ENCODE peak calls at places on chromosomes 13 and 19, in six cellular contexts. One of them, this sample, is unnamed.

GRCh38 chr19:40539070-40539469 is 37.6 kb upstream of the SHKBP1 start:
- DNase-seq in uterus: no peak
- DNase-seq in tibial nerve: no peak
- DNase-seq in stomach: no peak
- DNase-seq in upper lobe of left lung: no peak
- DNase-seq in testis: no peak
- DNase-seq in this sample: no peak

GRCh38 chr13:48316826-48317510 is 13.4 kb downstream of the RB1 start:
- DNase-seq in uterus: no peak
- DNase-seq in tibial nerve: no peak
- DNase-seq in stomach: no peak
- DNase-seq in upper lobe of left lung: no peak
- DNase-seq in testis: no peak
- DNase-seq in this sample: no peak

GRCh38 chr13:77168232-77168631 is 141.3 kb upstream of the FBXL3 start:
- DNase-seq in uterus: no peak
- DNase-seq in tibial nerve: no peak
- DNase-seq in stomach: no peak
- DNase-seq in upper lobe of left lung: no peak
- DNase-seq in testis: no peak
- DNase-seq in this sample: no peak

GRCh38 chr19:2043864-2044708 is 7.0 kb downstream of the MKNK2 start:
- DNase-seq in uterus: peak; percentile 21
- DNase-seq in tibial nerve: no peak
- DNase-seq in stomach: no peak
- DNase-seq in upper lobe of left lung: peak; percentile 27
- DNase-seq in testis: no peak
- DNase-seq in this sample: no peak

GRCh38 chr19:3855321-3855720 is 13.5 kb downstream of the ZFR2 start:
- DNase-seq in uterus: no peak
- DNase-seq in tibial nerve: no peak
- DNase-seq in stomach: peak; percentile 49
- DNase-seq in upper lobe of left lung: no peak
- DNase-seq in testis: no peak
- DNase-seq in this sample: no peak

GRCh38 chr13:27446986-27447583 is 3.3 kb downstream of the MTIF3 start:
- DNase-seq in uterus: no peak
- DNase-seq in tibial nerve: no peak
- DNase-seq in stomach: no peak
- DNase-seq in upper lobe of left lung: no peak
- DNase-seq in testis: no peak
- DNase-seq in this sample: no peak

GRCh38 chr13:97328222-97328790 is 105.7 kb upstream of the RAP2A start:
- DNase-seq in uterus: no peak
- DNase-seq in tibial nerve: peak; percentile 36
- DNase-seq in stomach: no peak
- DNase-seq in upper lobe of left lung: no peak
- DNase-seq in testis: peak; percentile 41
- DNase-seq in this sample: no peak

GRCh38 chr13:112376050-112376681 is at the start of gene SPACA7:
- DNase-seq in uterus: no peak
- DNase-seq in tibial nerve: no peak
- DNase-seq in stomach: no peak
- DNase-seq in upper lobe of left lung: no peak
- DNase-seq in testis: no peak
- DNase-seq in this sample: no peak

DNA sequence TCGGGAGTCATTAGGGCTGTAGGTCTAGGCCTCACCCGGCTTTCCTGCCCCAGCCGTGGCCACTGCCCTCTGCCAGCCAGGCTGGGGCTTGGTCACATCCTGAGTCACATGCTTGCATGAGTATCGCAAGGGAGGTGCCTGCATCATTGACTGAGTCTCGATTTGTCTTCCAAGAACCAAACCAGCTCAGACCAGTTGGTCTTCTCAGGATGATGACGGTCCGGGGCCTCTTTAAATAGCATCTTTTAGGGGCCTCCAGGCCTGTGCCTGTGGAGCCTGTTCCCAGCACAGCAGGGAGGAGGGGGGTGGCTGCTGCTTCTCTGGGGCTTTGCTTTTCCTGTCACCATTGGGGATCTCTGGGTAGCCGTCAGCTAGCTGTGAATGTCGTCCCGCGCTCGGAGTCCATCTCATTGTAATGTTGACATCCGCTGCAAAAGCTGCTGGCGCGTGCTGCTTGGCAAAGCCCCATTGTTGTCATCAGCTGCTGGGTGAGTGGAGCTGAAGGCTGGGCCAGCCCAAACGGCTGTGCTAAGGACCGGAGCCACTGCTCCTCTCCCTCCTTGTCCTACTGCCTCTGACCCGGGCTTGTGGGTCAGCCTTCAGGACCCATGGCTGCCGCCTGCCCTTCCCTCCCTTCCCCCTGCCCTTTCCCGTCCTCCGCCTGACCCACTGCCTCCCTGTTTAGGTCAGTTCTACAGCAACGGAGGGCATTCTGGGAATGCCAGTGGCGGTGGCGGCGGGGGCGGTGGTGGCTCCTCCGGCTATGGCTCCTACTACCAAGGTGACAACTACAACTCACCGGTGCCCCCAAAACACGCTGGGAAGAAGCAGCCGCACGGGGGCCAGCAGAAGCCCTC is 14.3 kb upstream of the QTRT1 start:
- DNase-seq in uterus: no peak
- DNase-seq in tibial nerve: no peak
- DNase-seq in stomach: no peak
- DNase-seq in upper lobe of left lung: no peak
- DNase-seq in testis: peak; percentile 54
- DNase-seq in this sample: no peak
- TF ChIP-seq POLR2A in uterus: no peak
- TF ChIP-seq POLR2A in tibial nerve: no peak
- TF ChIP-seq POLR2A in stomach: no peak
- TF ChIP-seq POLR2A in upper lobe of left lung: no peak
- TF ChIP-seq POLR2A in testis: no peak
- TF ChIP-seq POLR2A in this sample: no peak

GRCh38 chr19:55112781-55113569 is 4.5 kb downstream of the PPP1R12C start:
- DNase-seq in uterus: peak; percentile 42
- DNase-seq in tibial nerve: no peak
- DNase-seq in stomach: no peak
- DNase-seq in upper lobe of left lung: peak; percentile 42
- DNase-seq in testis: no peak
- DNase-seq in this sample: no peak
- TF ChIP-seq CTCF in uterus: no peak
- TF ChIP-seq CTCF in tibial nerve: no peak
- TF ChIP-seq CTCF in stomach: no peak
- TF ChIP-seq CTCF in upper lobe of left lung: no peak
- TF ChIP-seq CTCF in testis: no peak
- TF ChIP-seq CTCF in this sample: no peak

DNA sequence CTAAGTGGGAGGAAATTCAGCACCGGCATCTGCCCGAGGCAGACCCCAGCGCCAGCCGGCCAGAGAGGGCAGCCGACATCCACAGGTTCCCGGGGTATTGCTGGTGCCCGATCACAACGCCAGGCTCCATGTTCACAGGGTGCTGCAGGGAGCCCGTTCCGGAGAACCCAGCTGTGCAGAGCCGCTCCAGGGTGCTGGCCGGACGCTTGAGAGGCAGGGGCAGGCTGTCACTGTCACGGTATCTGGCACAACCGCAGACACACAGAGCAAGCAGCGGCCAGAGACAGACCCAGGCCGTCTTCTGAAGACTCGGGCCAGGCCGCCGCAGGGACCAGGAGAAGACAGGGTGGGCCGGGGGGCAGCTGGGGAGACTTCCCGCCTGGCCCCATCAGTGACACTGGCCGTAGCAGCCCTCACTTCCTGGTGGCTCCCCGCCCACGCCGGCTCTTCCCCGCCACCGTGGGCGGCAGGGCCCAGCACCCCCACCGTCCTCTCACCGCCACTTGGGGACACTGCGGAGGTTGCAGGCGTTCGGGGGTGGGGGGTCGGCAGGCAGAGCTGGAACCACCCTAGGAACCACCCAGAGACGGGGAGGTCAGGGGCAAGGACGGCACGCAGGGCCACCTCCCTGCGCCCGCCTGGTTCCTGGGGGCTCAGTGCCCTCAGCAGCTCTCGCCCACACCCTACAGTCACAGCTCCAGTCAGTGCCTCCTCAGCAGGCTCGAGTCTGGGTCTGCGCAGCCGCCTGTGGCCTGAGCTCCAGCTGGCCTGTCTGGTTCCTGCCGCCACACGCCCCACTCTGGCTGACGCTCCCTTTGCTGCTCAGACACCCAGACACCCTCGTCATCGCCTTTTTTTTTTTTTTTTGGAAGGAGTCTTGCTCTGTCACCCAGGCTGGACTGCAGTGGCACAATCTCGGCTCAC is 3.8 kb downstream of the RNF126 start:
- DNase-seq in uterus: no peak
- DNase-seq in tibial nerve: no peak
- DNase-seq in stomach: peak; percentile 39
- DNase-seq in upper lobe of left lung: no peak
- DNase-seq in testis: peak; percentile 58
- DNase-seq in this sample: no peak
- H3K4me3 ChIP-seq in uterus: no peak overlapping the region
- H3K4me3 ChIP-seq in tibial nerve: no peak overlapping the region
- H3K4me3 ChIP-seq in stomach: no peak overlapping the region
- H3K4me3 ChIP-seq in upper lobe of left lung: no peak overlapping the region
- H3K4me3 ChIP-seq in testis: no peak overlapping the region
- H3K4me3 ChIP-seq in this sample: no peak overlapping the region

GRCh38 chr19:14516746-14517438 is 1.3 kb downstream of the DNAJB1 start:
- DNase-seq in uterus: no peak
- DNase-seq in tibial nerve: no peak
- DNase-seq in stomach: no peak
- DNase-seq in upper lobe of left lung: no peak
- DNase-seq in testis: no peak
- DNase-seq in this sample: no peak

GRCh38 chr19:14515501-14516047 is 2.6 kb downstream of the DNAJB1 start:
- DNase-seq in uterus: no peak
- DNase-seq in tibial nerve: no peak
- DNase-seq in stomach: no peak
- DNase-seq in upper lobe of left lung: no peak
- DNase-seq in testis: no peak
- DNase-seq in this sample: no peak

GRCh38 chr19:14514215-14514871 is 3.9 kb downstream of the DNAJB1 start:
- DNase-seq in uterus: no peak
- DNase-seq in tibial nerve: no peak
- DNase-seq in stomach: no peak
- DNase-seq in upper lobe of left lung: no peak
- DNase-seq in testis: no peak
- DNase-seq in this sample: no peak

GRCh38 chr19:14517446-14517839 is 754 bp downstream of the DNAJB1 start:
- DNase-seq in uterus: no peak
- DNase-seq in tibial nerve: no peak
- DNase-seq in stomach: no peak
- DNase-seq in upper lobe of left lung: no peak
- DNase-seq in testis: no peak
- DNase-seq in this sample: no peak

GRCh38 chr19:14516048-14516534 is 2.1 kb downstream of the DNAJB1 start:
- DNase-seq in uterus: no peak
- DNase-seq in tibial nerve: no peak
- DNase-seq in stomach: no peak
- DNase-seq in upper lobe of left lung: peak; percentile 57
- DNase-seq in testis: no peak
- DNase-seq in this sample: no peak
- TF ChIP-seq POLR2A in uterus: no peak
- TF ChIP-seq POLR2A in tibial nerve: no peak
- TF ChIP-seq POLR2A in stomach: no peak
- TF ChIP-seq POLR2A in upper lobe of left lung: no peak
- TF ChIP-seq POLR2A in testis: no peak
- TF ChIP-seq POLR2A in this sample: no peak

DNA sequence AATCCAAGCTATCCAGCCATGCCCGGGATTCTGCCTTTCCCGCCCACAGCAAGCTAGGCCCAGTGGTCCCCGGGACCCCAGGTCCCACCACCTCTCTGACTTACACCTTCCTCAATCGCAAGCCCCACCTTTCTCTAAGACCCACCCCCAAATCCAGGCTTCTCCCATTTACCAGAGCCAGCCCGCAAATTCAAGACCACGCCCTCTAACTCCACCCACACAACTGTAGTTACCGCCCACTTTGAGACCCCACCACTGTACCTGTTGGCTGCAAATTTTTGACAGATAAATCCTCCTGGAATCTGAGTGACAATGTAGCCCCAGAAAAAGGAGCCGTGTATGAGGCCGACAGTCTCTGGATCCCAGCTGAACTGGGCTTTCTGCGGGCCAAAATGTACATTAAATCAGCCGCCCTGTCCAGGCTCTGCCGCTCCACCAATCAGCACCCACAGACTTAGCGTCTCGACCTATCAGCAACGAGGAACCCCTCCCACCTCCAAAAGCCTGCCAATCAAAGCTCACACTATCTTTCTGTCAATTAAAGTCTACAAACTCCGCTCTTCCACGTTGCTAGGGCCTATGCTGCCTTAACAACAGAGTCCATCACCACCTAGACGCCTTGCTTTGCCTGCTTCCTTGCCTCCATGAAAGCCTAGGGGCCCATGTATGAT is 6.3 kb downstream of the SLC17A7 start:
- DNase-seq in uterus: no peak
- DNase-seq in tibial nerve: no peak
- DNase-seq in stomach: no peak
- DNase-seq in upper lobe of left lung: no peak
- DNase-seq in testis: peak; percentile 56
- DNase-seq in this sample: no peak
- TF ChIP-seq CTCF in uterus: no peak
- TF ChIP-seq CTCF in tibial nerve: no peak
- TF ChIP-seq CTCF in stomach: no peak
- TF ChIP-seq CTCF in upper lobe of left lung: no peak
- TF ChIP-seq CTCF in testis: no peak
- TF ChIP-seq CTCF in this sample: no peak

GRCh38 chr19:10473192-10473591 is 30.0 kb downstream of the KEAP1 start:
- DNase-seq in uterus: no peak
- DNase-seq in tibial nerve: no peak
- DNase-seq in stomach: no peak
- DNase-seq in upper lobe of left lung: no peak
- DNase-seq in testis: no peak
- DNase-seq in this sample: no peak

GRCh38 chr19:10478476-10478875 is 24.7 kb downstream of the KEAP1 start:
- DNase-seq in uterus: no peak
- DNase-seq in tibial nerve: no peak
- DNase-seq in stomach: no peak
- DNase-seq in upper lobe of left lung: no peak
- DNase-seq in testis: no peak
- DNase-seq in this sample: no peak

GRCh38 chr19:10474962-10475451 is 28.1 kb downstream of the KEAP1 start:
- DNase-seq in uterus: no peak
- DNase-seq in tibial nerve: no peak
- DNase-seq in stomach: no peak
- DNase-seq in upper lobe of left lung: no peak
- DNase-seq in testis: no peak
- DNase-seq in this sample: no peak

DNA sequence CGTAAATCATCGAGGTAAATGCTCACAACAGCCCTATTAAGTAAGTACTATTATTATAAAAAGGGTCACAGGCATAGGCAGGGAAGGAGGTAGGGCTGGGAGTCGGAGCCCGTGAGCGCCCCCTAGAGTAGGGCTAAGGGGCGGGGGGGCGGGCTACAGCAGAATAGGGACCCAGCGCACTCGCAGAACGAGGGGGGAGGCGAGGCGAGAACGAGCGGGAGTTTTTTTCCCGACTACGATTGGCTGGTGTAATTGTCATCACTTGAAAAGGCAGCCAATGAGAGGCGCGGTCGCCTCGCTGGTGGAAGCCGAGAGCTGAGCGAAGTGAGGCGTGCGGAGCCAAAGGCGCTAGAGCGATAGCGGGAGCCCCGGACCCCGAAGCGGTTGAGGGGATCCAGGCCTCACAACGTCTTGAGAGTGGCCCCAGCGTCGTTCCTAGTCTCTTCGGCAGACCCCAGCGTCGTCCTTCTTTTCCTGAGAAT is 24.2 kb downstream of the KEAP1 start:
- DNase-seq in uterus: peak; percentile 91
- DNase-seq in tibial nerve: peak; percentile 89
- DNase-seq in stomach: peak; percentile 91
- DNase-seq in upper lobe of left lung: peak; percentile 94
- DNase-seq in testis: peak; percentile 95
- DNase-seq in this sample: peak; percentile 98
- H3K4me3 ChIP-seq in uterus: peak overlapping the region; percentile 34
- H3K4me3 ChIP-seq in tibial nerve: peak overlapping the region; percentile 28
- H3K4me3 ChIP-seq in stomach: peak overlapping the region; percentile 34
- H3K4me3 ChIP-seq in upper lobe of left lung: peak overlapping the region; percentile 15
- H3K4me3 ChIP-seq in testis: peak overlapping the region; percentile 47
- H3K4me3 ChIP-seq in this sample: peak overlapping the region; percentile 13